ENCODE peak calls at places on chromosomes 13 and 19, in six cellular contexts. S is psoas muscle; Z is endothelial cell of umbilical vein; K is CD4-positive, alpha-beta memory T cell; A is adrenal gland; J is IMR-90. H is an unnamed sample.
A peak's percentile ranks its signal among the peaks of the same experiment; 100 is the strongest.

GRCh38 chr19:6161271-6161850 is 25.9 kb downstream of the ACSBG2 start:
- DNase-seq in S (peak; percentile 23), Z (peak; percentile 7), K (peak; percentile 69), A (peak; percentile 10), J (no peak), H (peak; percentile 3)

GRCh38 chr19:32318884-32319520 is 26.4 kb upstream of the ZNF507 start:
- DNase-seq in S (no peak), Z (no peak), K (no peak), A (peak; percentile 58), J (no peak), H (no peak)

GRCh38 chr13:105814219-105814901 is 721.1 kb downstream of the EFNB2 start:
- DNase-seq in S (no peak), Z (no peak), K (no peak), A (no peak), J (no peak), H (no peak)

GRCh38 chr13:80558074-80558473 is 217.1 kb upstream of the SPRY2 start:
- DNase-seq in S (no peak), Z (no peak), K (no peak), A (peak; percentile 22), J (no peak), H (no peak)

GRCh38 chr13:44759222-44759721 is 183.1 kb upstream of the TSC22D1 start:
- DNase-seq in S (no peak), Z (no peak), K (no peak), A (no peak), J (no peak), H (no peak)

GRCh38 chr13:20410726-20411125 is 114.9 kb downstream of the CRYL1 start:
- DNase-seq in S (no peak), Z (no peak), K (no peak), A (no peak), J (no peak), H (no peak)

GRCh38 chr13:70703755-70704154 is 595.5 kb upstream of the KLHL1 start:
- DNase-seq in S (no peak), Z (peak; percentile 30), K (no peak), A (no peak), J (no peak), H (no peak)

GRCh38 chr19:35088514-35088913 is 27.1 kb upstream of the FXYD3 start:
- DNase-seq in S (no peak), Z (no peak), K (no peak), A (no peak), J (peak; percentile 87), H (no peak)

GRCh38 chr19:50794778-50795664 is 4.8 kb downstream of the ACP4 start:
- DNase-seq in S (no peak), Z (no peak), K (no peak), A (no peak), J (no peak), H (no peak)

GRCh38 chr19:50207730-50208129 is 4.3 kb downstream of the MYH14 start:
- DNase-seq in S (no peak), Z (no peak), K (no peak), A (no peak), J (no peak), H (no peak)

GRCh38 chr13:24905242-24905641 is 141.3 kb downstream of the RNF17 start:
- DNase-seq in S (no peak), Z (no peak), K (no peak), A (no peak), J (peak; percentile 36), H (no peak)

GRCh38 chr13:48818495-48818961 is 157.2 kb upstream of the FNDC3A start:
- DNase-seq in S (no peak), Z (peak; percentile 17), K (no peak), A (peak; percentile 17), J (peak; percentile 98), H (no peak)

GRCh38 chr13:99033814-99034213 is 56.0 kb upstream of the DOCK9 start:
- DNase-seq in S (no peak), Z (peak; percentile 59), K (no peak), A (no peak), J (peak; percentile 28), H (no peak)

GRCh38 chr13:40520916-40521315 is 145.5 kb downstream of the FOXO1 start:
- DNase-seq in S (no peak), Z (no peak), K (no peak), A (no peak), J (no peak), H (no peak)

GRCh38 chr19:50725218-50725931 is 2.2 kb downstream of the CLEC11A start:
- DNase-seq in S (no peak), Z (no peak), K (no peak), A (no peak), J (no peak), H (no peak)

GRCh38 chr19:45862271-45862563 is 730 bp downstream of the SYMPK start:
- DNase-seq in S (no peak), Z (no peak), K (no peak), A (no peak), J (no peak), H (no peak)

GRCh38 chr13:27211771-27212364 is 39.5 kb upstream of the RPL21 start:
- DNase-seq in S (no peak), Z (no peak), K (no peak), A (peak; percentile 56), J (peak; percentile 86), H (no peak)

GRCh38 chr13:99419591-99420243 is 81.6 kb upstream of the TM9SF2 start:
- DNase-seq in S (no peak), Z (no peak), K (no peak), A (no peak), J (no peak), H (no peak)

DNA sequence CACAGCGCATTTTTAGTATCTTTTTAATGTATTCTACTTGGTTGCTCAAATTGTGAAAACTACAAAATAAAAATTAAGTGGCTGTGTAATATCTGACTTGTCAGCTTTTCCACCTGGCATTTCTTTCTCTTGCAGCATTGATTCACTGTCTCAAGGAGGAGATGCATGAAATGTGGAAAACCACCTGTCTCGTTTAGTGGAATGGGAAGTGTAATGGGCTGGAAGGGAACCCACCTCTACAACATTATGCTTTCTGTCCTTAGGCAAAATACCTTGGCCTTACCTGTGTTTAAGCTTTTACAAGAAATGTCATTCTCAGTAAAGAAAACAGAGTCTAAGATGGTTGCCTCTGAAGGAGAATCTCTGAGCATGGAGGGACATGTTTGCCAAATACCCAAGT is 67.8 kb downstream of the FAM216B start:
- DNase-seq in S (no peak), Z (no peak), K (no peak), A (no peak), J (no peak), H (no peak)
- H3K36me3 ChIP-seq in S (no peaks in the 10 kb centered on the region), Z (no peaks in the 10 kb centered on the region), K (no peaks in the 10 kb centered on the region), A (no peaks in the 10 kb centered on the region), J (no peaks in the 10 kb centered on the region), H (no peaks in the 10 kb centered on the region)

DNA sequence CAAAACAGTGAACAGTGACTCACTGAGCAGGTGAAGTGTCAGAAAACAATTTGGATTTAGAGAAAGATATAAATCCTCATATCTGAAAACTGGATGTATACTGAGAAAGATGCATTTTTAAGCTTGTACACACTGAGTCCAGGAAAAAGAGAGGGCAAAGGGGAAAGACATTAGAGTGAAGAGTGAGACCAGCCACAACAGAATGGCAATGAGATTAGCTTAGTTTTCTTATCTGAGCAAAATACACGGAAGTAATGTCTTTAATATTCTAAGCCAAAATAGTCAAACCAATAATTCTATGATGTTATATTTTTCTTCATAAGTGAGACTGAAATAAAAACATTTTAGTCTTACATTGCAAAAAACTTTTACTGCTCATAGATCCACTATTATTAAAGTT is 236.0 kb downstream of the SLITRK5 start:
- DNase-seq in S (no peak), Z (no peak), K (no peak), A (no peak), J (no peak), H (no peak)
- H3K4me1 ChIP-seq in S (no peaks in the 10 kb centered on the region), Z (no peaks in the 10 kb centered on the region), K (no peaks in the 10 kb centered on the region), A (no peaks in the 10 kb centered on the region), J (no peaks in the 10 kb centered on the region), H (no peaks in the 10 kb centered on the region)

GRCh38 chr13:21688056-21688455 is 17.2 kb downstream of the FGF9 start:
- DNase-seq in S (no peak), Z (no peak), K (no peak), A (no peak), J (no peak), H (no peak)

GRCh38 chr13:21684576-21684975 is 13.7 kb downstream of the FGF9 start:
- DNase-seq in S (no peak), Z (no peak), K (no peak), A (no peak), J (peak; percentile 51), H (no peak)

GRCh38 chr13:21686761-21687391 is 16.0 kb downstream of the FGF9 start:
- DNase-seq in S (no peak), Z (no peak), K (no peak), A (no peak), J (no peak), H (no peak)

GRCh38 chr13:21685485-21686064 is 14.7 kb downstream of the FGF9 start:
- DNase-seq in S (no peak), Z (no peak), K (no peak), A (no peak), J (no peak), H (no peak)

GRCh38 chr13:21683034-21683733 is 12.3 kb downstream of the FGF9 start:
- DNase-seq in S (peak; percentile 26), Z (no peak), K (no peak), A (peak; percentile 74), J (peak; percentile 88), H (no peak)
- H3K36me3 ChIP-seq in S (no peaks in the 10 kb centered on the region), Z (no peaks in the 10 kb centered on the region), K (no peaks in the 10 kb centered on the region), A (no peaks in the 10 kb centered on the region), J (no peaks in the 10 kb centered on the region), H (no peaks in the 10 kb centered on the region)

GRCh38 chr19:10747674-10748073 is 29.8 kb downstream of the DNM2 start:
- DNase-seq in S (no peak), Z (no peak), K (no peak), A (no peak), J (no peak), H (no peak)

GRCh38 chr19:10744222-10744847 is 26.5 kb downstream of the DNM2 start:
- DNase-seq in S (no peak), Z (no peak), K (no peak), A (no peak), J (no peak), H (no peak)

GRCh38 chr19:10747271-10747670 is 29.4 kb downstream of the DNM2 start:
- DNase-seq in S (no peak), Z (no peak), K (no peak), A (no peak), J (no peak), H (no peak)

GRCh38 chr19:10742494-10742893 is 24.6 kb downstream of the DNM2 start:
- DNase-seq in S (no peak), Z (peak; percentile 95), K (no peak), A (peak; percentile 61), J (no peak), H (no peak)

GRCh38 chr19:10744848-10745293 is 27.0 kb downstream of the DNM2 start:
- DNase-seq in S (no peak), Z (no peak), K (no peak), A (peak; percentile 50), J (no peak), H (peak; percentile 1)
- H3K4me1 ChIP-seq in S (peaks cover 34% of the 10 kb centered on the region), Z (peaks cover 20% of the 10 kb centered on the region), K (peaks cover 64% of the 10 kb centered on the region), A (peaks cover 50% of the 10 kb centered on the region), J (peaks cover 10% of the 10 kb centered on the region), H (peaks cover 31% of the 10 kb centered on the region)

DNA sequence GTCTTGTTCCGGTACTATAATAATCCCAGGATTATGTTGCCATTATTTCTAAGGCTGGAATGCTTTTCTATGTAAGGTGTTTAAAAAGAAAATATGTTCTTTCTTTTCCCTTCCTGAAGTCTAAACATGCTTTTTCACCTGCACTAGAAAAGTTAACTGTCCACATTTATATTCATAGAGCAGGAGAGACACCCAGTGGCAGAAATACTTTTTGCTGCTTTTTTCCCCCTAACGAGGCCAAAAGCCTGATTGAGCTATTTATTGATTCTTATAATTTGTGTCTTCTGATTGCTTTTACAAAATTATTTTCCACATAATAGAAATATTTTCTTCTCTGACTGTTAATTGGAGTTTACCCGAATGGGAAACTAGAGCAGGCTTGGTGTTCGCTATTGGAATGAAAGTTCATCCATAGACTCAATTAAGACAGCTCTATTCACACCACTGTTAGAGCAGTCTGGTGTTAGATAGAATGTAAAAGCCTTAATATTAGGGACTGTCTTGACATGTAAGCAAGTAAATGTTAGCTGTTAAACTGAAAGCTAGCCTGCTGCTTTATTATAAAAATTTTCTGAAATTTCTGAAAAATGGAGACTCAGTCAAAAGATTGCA is 15.8 kb downstream of the GPR180 start:
- DNase-seq in S (no peak), Z (peak; percentile 46), K (peak; percentile 56), A (peak; percentile 10), J (no peak), H (no peak)
- H3K36me3 ChIP-seq in S (peaks cover 13% of the 10 kb centered on the region), Z (peaks cover 3% of the 10 kb centered on the region), K (peaks cover 4% of the 10 kb centered on the region), A (no peaks in the 10 kb centered on the region), J (peaks cover 10% of the 10 kb centered on the region), H (peaks cover 7% of the 10 kb centered on the region)

H was measured in CD8-positive, alpha-beta T cell.